ENCODE peak calls at places on chromosomes 1 and 21, in six cellular contexts. T is A549; C is activated B cell treated with CpG ODN at 0.5 μM for 24 hours; B is CD8-positive, alpha-beta T cell; X is activated CD8-positive, alpha-beta T cell treated with anti-CD3 and anti-CD28 coated beads for 36 hours; M is cardiac fibroblast. J is an unnamed sample.

GRCh38 chr21:42749226-42749625 is 95.8 kb downstream of the PDE9A start:
- DNase-seq in B (no peak), X (no peak), T (no peak), M (no peak), C (no peak), J (no peak)

GRCh38 chr1:69121708-69122107 is 446.0 kb upstream of the LRRC7 start:
- DNase-seq in B (no peak), T (no peak), C (no peak), X (no peak), M (peak; percentile 86), J (no peak)

GRCh38 chr21:42350899-42351543 is at the start of gene TFF2:
- DNase-seq in B (no peak), M (no peak), C (peak; percentile 10), X (no peak), T (no peak), J (no peak)

GRCh38 chr1:180805316-180805715 is 107.4 kb upstream of the KIAA1614 start:
- DNase-seq in B (no peak), T (no peak), X (no peak), M (no peak), C (no peak), J (no peak)

GRCh38 chr1:78617615-78618026 is 2.6 kb upstream of the IFI44L start:
- DNase-seq in T (peak; percentile 74), B (peak; percentile 47), C (no peak), M (peak; percentile 93), X (peak; percentile 58), J (peak; percentile 27)

GRCh38 chr1:205690122-205690756 is 9.9 kb upstream of the SLC45A3 start:
- DNase-seq in B (no peak), M (no peak), X (no peak), T (no peak), C (no peak), J (no peak)

GRCh38 chr1:117061986-117062415 is 1.9 kb downstream of the TTF2 start:
- DNase-seq in T (no peak), B (no peak), X (peak; percentile 55), M (peak; percentile 79), C (no peak), J (no peak)

GRCh38 chr1:12406218-12407021 is 176.6 kb downstream of the VPS13D start:
- DNase-seq in C (no peak), M (peak; percentile 18), T (no peak), B (no peak), X (no peak), J (no peak)

GRCh38 chr1:248404024-248404423 is 1.2 kb downstream of the OR2T1 start:
- DNase-seq in T (peak; percentile 30), B (no peak), X (no peak), C (no peak), M (peak; percentile 0), J (no peak)

GRCh38 chr21:27804515-27804914 is 837.6 kb upstream of the ADAMTS5 start:
- DNase-seq in B (no peak), T (no peak), C (no peak), X (no peak), M (no peak), J (no peak)

GRCh38 chr1:77833521-77834100 is 54.2 kb downstream of the MIGA1 start:
- DNase-seq in C (no peak), B (no peak), X (no peak), T (no peak), M (no peak), J (no peak)

GRCh38 chr21:31509108-31510017 is 150.1 kb upstream of the SOD1 start:
- DNase-seq in B (peak; percentile 67), T (peak; percentile 56), X (peak; percentile 92), M (peak; percentile 11), C (no peak), J (no peak)

GRCh38 chr1:1623631-1624442 is 8.1 kb upstream of the MMP23B start:
- DNase-seq in T (no peak), B (peak; percentile 9), C (no peak), M (no peak), X (peak; percentile 2), J (no peak)

GRCh38 chr1:1623181-1623630 is 7.9 kb downstream of the MIB2 start:
- DNase-seq in X (peak; percentile 0), C (no peak), M (no peak), B (peak; percentile 12), T (no peak), J (no peak)

GRCh38 chr1:1625824-1626206 is 6.2 kb upstream of the MMP23B start:
- DNase-seq in T (no peak), X (no peak), B (peak; percentile 8), C (no peak), M (no peak), J (no peak)

GRCh38 chr1:1625404-1625775 is 6.6 kb upstream of the MMP23B start:
- DNase-seq in X (no peak), C (no peak), B (peak; percentile 11), T (no peak), M (no peak), J (no peak)

DNA sequence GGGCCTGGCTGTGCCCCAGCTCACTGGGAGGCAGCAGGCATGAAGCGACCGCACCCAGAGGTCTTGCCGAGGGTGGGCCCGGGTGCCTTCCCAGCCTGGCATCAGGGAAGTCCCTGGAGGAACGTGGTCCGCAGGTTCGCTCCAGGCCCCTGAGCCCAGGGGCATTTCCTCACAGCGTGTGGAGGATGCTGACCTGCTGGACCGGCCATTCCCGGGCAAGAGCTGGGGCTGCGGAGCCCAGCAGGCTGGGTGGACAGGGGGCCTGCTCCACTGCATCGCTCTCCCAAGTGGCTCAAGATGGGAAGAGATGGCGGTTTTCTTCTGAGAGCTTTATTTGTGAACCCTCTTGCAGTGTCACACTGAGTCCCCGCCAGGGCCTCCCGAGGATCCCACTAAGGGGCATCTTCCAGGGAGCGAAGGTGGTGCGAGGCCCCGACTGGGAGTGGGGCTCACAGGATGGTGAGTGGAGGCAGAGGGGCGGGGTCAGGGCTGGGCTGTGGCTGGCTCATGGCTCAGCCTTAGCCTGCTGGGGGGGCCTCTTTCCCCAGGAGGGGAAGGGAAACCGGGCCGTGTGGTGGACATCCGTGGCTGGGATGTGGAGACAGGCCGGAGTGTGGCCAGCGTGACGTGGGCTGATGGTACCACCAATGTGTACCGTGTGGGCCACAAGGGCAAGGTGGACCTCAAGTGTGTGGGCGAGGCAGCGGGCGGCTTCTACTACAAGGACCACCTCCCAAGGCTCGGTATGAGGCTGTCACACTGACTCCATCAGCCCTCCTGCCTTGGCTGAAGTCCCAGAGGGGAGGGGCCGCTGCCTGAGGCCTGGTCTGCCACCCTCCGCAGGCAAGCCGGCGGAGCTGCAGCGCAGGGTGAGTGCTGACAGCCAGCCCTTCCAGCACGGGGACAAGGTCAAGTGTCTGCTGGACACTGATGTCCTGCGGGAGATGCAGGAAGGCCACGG is 7.2 kb upstream of the MMP23B start:
- DNase-seq in C (no peak), X (no peak), B (peak; percentile 17), M (no peak), T (no peak), J (no peak)
- TF ChIP-seq CTCF in C (no peak), X (no peak), B (no peak), M (no peak), T (no peak), J (no peak)

GRCh38 chr1:27545876-27546275 is 55.9 kb upstream of the WASF2 start:
- DNase-seq in M (peak; percentile 47), B (no peak), C (no peak), T (no peak), X (no peak), J (no peak)

GRCh38 chr1:27549807-27550408 is 54.0 kb downstream of the AHDC1 start:
- DNase-seq in C (no peak), T (no peak), X (no peak), M (no peak), B (no peak), J (no peak)

GRCh38 chr1:27548136-27548853 is 55.6 kb downstream of the AHDC1 start:
- DNase-seq in T (no peak), C (no peak), B (no peak), M (no peak), X (no peak), J (no peak)

GRCh38 chr1:27548858-27549719 is 54.9 kb downstream of the AHDC1 start:
- DNase-seq in X (no peak), B (no peak), M (no peak), C (no peak), T (no peak), J (no peak)

DNA sequence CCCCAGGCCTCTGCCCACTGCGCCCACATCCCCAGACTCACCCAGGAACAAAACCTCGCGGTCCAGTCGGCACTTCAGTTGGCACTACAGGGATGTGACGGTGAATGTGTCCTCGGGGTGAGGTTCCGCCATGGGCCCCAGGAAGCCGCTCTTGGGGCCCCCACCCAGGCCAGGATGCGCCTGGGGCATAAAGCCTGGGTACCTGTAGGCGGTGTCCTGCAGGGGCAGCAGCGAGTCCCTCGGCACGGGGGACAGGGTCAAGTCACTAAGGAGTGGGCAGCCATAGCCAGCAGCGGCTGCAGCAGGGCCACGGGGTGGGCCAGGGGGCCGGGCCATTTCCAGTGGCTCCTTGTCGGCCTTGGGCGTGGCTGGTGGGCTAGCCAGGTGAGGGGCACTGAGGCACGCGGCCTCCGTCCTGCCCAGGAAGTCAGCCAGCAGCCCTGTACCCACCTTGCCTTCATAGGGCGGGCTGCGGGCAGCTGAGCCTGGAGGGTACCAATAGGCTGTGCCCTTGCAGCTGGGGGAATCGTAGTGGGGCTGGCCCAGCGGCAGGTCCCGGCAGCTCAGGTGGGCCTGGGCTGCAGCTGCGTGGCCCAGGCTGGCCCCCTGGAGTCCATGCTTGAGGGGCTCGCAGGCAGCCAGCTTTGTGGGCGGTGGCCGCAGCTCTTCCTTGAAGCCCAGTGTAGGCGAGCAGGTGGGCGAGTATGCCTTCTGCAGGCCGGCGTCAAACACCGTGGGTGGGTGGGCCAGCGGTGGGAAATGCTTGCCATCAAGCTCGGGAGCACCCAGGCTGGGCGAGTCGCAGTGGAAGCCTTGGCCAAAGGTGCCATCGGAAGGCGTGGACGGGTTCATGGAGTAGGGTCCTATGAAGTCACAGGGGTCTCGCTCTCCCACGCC is 56.5 kb downstream of the AHDC1 start:
- DNase-seq in T (no peak), C (no peak), B (no peak), X (no peak), M (no peak), J (no peak)
- TF ChIP-seq CTCF in T (no peak), C (no peak), B (no peak), X (peak; percentile 20), M (peak; percentile 15), J (no peak)

DNA sequence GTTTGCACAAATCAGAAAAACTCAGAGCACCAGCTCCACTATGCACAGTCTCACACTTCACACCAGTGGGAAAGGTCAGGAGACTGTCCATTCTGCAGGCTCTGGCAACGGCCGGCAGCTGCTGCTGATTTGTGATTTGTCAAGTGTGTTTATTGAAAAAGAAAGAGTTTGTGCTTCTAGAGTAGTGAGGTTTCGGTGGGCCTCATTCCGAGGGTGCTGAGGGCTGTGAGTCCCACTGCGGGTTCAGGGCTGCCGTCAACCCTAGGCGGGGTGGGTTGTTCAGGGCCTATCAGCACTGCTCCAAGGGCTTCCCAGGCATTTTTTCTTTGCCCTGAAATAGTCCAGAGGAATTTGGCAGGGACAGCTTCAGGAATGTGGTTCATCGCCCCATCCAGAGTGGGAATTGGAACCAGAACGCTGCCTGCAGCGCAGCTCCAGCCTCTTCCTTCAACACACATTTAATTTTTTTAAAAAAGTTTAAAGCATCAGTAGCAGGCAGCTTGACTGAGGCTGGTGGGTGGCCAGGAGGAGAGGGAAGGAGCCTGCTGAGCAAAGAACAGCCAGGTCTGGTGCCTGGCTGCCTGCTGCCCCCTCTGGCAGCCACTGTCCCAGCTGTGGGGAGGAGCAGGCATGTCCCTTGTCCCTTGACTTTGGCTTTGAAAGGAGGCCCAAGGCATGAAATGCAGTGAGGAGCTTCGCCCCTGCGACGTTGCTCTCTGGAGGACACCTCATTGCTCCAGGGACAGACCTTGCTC is 19.7 kb downstream of the STUM start:
- DNase-seq in X (no peak), M (no peak), T (peak; percentile 19), B (no peak), C (no peak), J (no peak)
- TF ChIP-seq CTCF in X (no peak), M (peak; percentile 15), T (peak; percentile 9), B (no peak), C (no peak), J (peak; percentile 47)

GRCh38 chr1:153626929-153627796 is at the start of gene S100A13:
- DNase-seq in T (peak; percentile 91), C (no peak), B (no peak), M (peak; percentile 91), X (peak; percentile 44), J (peak; percentile 85)
- TF ChIP-seq CTCF in T (peak; percentile 73), C (no peak), B (no peak), M (peak; percentile 71), X (peak; percentile 58), J (peak; percentile 84)

J was measured in progenitor cell of endocrine pancreas.